ENCODE peak calls at places on chromosomes 11 and 22, in five cellular contexts. G is fibroblast of lung, F is IMR-90, P is ovary, W is HL-60. D is an unnamed sample.

GRCh38 chr11:66976925-66977324 is 1.8 kb downstream of the C11orf86 start:
- DNase-seq in G (no peak), F (no peak), P (no peak), W (no peak), D (no peak)

GRCh38 chr11:68266936-68267880 is 4.6 kb downstream of the C11orf24 start:
- DNase-seq in W (peak; percentile 38), G (peak; percentile 26), P (no peak), F (peak; percentile 17), D (peak; percentile 64)

GRCh38 chr11:132100583-132100982 is 730.2 kb downstream of the NTM start:
- DNase-seq in P (no peak), W (no peak), F (no peak), G (no peak), D (no peak)

GRCh38 chr11:1741741-1742140 is 8.7 kb downstream of the IFITM10 start:
- DNase-seq in W (no peak), G (no peak), F (no peak), P (no peak), D (no peak)

GRCh38 chr11:120339394-120339890 is 3.2 kb downstream of the ARHGEF12 start:
- DNase-seq in W (no peak), G (peak; percentile 54), F (peak; percentile 43), P (no peak), D (peak; percentile 92)

GRCh38 chr11:67345247-67345948 is 7.9 kb downstream of the POLD4 start:
- DNase-seq in F (no peak), G (no peak), W (no peak), P (no peak), D (no peak)

GRCh38 chr11:120217941-120218694 is 7.3 kb downstream of the OAF start:
- DNase-seq in G (no peak), F (no peak), W (no peak), P (no peak), D (no peak)

GRCh38 chr11:272931-273198 is 5.3 kb upstream of the NLRP6 start:
- DNase-seq in W (no peak), P (no peak), G (no peak), F (no peak), D (no peak)

GRCh38 chr22:41908409-41909289 is 6.2 kb downstream of the SHISA8 start:
- DNase-seq in F (no peak), W (no peak), P (peak; percentile 64), G (no peak), D (peak; percentile 87)

GRCh38 chr11:9493492-9493891 is 32.7 kb downstream of the ZNF143 start:
- DNase-seq in W (no peak), F (no peak), G (no peak), P (no peak), D (no peak)

GRCh38 chr11:33633251-33634003 is 67.2 kb downstream of the C11orf91 start:
- DNase-seq in P (no peak), G (peak; percentile 29), W (no peak), F (peak; percentile 72), D (peak; percentile 85)

GRCh38 chr11:88695701-88696414 is 358.3 kb upstream of the CTSC start:
- DNase-seq in F (no peak), P (no peak), G (no peak), W (no peak), D (no peak)

GRCh38 chr11:114297806-114298700 is 1.9 kb downstream of the NNMT start:
- DNase-seq in P (no peak), F (no peak), G (no peak), W (no peak), D (no peak)

GRCh38 chr11:16280256-16280682 is 76.1 kb downstream of the SOX6 start:
- DNase-seq in W (no peak), P (no peak), G (peak; percentile 17), F (no peak), D (peak; percentile 32)

GRCh38 chr22:36772451-36772850 is 3.5 kb downstream of the IFT27 start:
- DNase-seq in F (no peak), W (no peak), P (no peak), G (no peak), D (peak; percentile 32)

GRCh38 chr22:23553438-23553837 is 26.7 kb downstream of the IGLL1 start:
- DNase-seq in F (no peak), P (no peak), W (no peak), G (no peak), D (no peak)

GRCh38 chr22:43398910-43399309 is 12.9 kb upstream of the MPPED1 start:
- DNase-seq in W (no peak), F (no peak), G (no peak), P (no peak), D (peak; percentile 56)

GRCh38 chr22:41848468-41848867 is 15.6 kb downstream of the SREBF2 start:
- DNase-seq in F (no peak), W (peak; percentile 68), G (peak; percentile 61), P (no peak), D (no peak)

GRCh38 chr22:46113910-46114517 is 36.3 kb upstream of the PPARA start:
- DNase-seq in G (no peak), F (no peak), P (no peak), W (no peak), D (no peak)

GRCh38 chr11:36631704-36632287 is 33.8 kb upstream of the RAG2 start:
- DNase-seq in G (no peak), F (no peak), W (no peak), P (no peak), D (no peak)

GRCh38 chr11:65427691-65428577 is 5.3 kb downstream of the NEAT1 start:
- DNase-seq in F (peak; percentile 78), G (peak; percentile 78), P (peak; percentile 53), W (peak; percentile 48), D (no peak)

GRCh38 chr11:132423266-132423665 is 1052.9 kb downstream of the NTM start:
- DNase-seq in F (no peak), W (no peak), G (no peak), P (no peak), D (no peak)

GRCh38 chr22:23268877-23269276 is 88.6 kb downstream of the BCR start:
- DNase-seq in G (no peak), P (no peak), W (no peak), F (no peak), D (no peak)

GRCh38 chr11:94932503-94932902 is 40.9 kb downstream of the CWC15 start:
- DNase-seq in P (no peak), F (no peak), G (no peak), W (no peak), D (no peak)

GRCh38 chr11:97525273-97525672 is 1135.5 kb downstream of the JRKL start:
- DNase-seq in W (no peak), P (no peak), F (no peak), G (no peak), D (no peak)

GRCh38 chr11:92979176-92979575 is 9.7 kb downstream of the MTNR1B start:
- DNase-seq in P (no peak), F (peak; percentile 89), W (no peak), G (peak; percentile 29), D (peak; percentile 76)

GRCh38 chr11:61718046-61718531 is 34.3 kb upstream of the MYRF start:
- DNase-seq in G (no peak), F (no peak), P (no peak), W (no peak), D (no peak)

GRCh38 chr11:61717286-61718033 is 35.0 kb upstream of the MYRF start:
- DNase-seq in W (no peak), G (no peak), P (no peak), F (no peak), D (no peak)

GRCh38 chr11:61719968-61720367 is 32.5 kb upstream of the MYRF start:
- DNase-seq in F (no peak), P (no peak), G (no peak), W (no peak), D (no peak)

GRCh38 chr11:61720597-61720996 is 31.8 kb upstream of the MYRF start:
- DNase-seq in G (no peak), F (no peak), W (no peak), P (no peak), D (no peak)

DNA sequence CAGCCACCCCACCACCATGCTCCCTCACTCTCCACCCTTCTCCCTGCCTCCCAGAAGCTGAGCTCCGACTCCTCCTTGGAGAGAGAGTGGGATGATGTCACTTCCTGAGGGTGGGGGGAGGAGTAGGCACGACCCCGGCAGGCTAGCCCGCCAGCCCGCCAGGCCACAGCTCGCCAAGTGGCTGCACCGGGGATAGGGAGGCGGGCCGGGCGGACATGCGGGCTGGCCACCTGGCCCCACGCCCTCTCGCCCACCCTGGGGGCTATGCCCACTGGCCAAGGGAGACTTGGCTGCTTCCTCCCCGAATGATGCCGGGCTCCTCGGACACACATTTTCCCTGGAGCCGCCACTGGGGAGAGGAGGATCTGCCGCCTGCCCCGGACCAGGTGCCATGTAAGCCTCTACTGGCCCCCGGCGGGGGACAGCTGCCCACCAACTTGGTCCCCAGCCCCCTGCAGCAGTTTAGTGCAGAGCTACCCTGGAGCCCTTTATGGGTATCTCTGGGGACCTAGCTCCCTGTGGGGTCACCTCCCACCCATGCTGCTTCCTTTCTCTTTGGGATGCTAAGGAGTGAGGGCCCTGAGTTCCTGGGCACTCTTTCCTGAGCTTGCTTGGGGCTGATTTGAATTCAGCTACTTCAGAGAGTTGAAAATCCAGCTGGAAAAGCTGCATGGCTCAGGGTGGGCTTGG is 33.7 kb upstream of the MYRF start:
- DNase-seq in F (peak; percentile 74), G (peak; percentile 63), W (no peak), P (peak; percentile 78), D (peak; percentile 99)
- H3K4me3 ChIP-seq in F (peak overlapping the region; percentile 53), G (peak overlapping the region; percentile 37), W (no peak overlapping the region), P (peak overlapping the region; percentile 48), D (peak overlapping the region; percentile 80)

GRCh38 chr11:125743681-125744080 is 2.4 kb upstream of the PATE1 start:
- DNase-seq in P (no peak), F (no peak), W (no peak), G (no peak), D (no peak)

GRCh38 chr11:125750629-125751028 is 4.5 kb downstream of the PATE1 start:
- DNase-seq in G (no peak), F (no peak), W (no peak), P (no peak), D (no peak)

DNA sequence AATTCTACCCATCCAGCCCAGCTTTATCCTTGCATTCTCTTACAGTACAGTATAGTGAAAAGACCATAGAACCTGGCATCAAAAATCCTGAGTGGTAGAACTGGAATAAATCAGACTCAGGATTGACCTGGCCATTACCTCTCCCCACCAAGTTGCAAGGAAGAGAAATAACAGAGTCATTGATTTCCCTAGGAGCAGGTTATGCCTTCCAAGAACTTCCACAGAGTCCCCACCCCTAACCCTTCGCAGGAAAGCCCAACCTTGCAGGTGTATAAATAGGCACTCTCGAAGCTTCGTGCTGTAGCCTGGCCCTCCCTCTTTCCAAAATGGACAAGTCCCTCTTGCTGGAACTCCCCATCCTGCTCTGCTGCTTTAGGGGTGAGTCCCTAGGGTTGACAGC is at the start of gene PATE1:
- DNase-seq in P (no peak), G (no peak), W (no peak), F (no peak), D (no peak)
- H3K4me3 ChIP-seq in P (no peak within 1 kb of the TSS), G (no peak within 1 kb of the TSS), W (no peak within 1 kb of the TSS), F (no peak within 1 kb of the TSS), D (no peak within 1 kb of the TSS)

DNA sequence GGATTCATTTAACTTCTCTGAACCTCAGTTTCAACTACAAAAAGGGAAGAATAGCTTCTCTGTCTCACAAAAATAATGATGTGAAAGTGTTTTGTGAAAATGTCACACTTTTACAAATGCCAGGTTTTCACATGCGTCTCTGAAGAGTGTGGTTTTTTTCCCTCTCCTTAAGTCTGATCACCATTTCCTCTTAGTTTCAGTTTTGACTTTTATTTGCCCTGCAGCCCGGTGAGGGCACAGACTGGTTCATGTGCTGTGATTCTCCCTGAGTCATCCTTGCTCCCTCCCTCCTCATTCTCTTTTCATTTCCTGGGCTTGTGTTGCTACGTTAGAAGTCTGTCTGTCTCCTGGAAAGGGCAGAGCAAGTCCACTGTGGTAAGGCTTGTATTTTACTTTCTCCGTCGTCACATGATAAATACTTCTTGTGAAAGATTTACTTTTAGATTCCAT is 67.8 kb downstream of the BID start:
- DNase-seq in P (no peak), G (peak; percentile 93), F (peak; percentile 93), W (peak; percentile 60), D (peak; percentile 90)
- H3K4me3 ChIP-seq in P (peak overlapping the region; percentile 21), G (peak overlapping the region; percentile 44), F (peak overlapping the region; percentile 4), W (no peak overlapping the region), D (peak overlapping the region; percentile 53)

GRCh38 chr22:26430600-26430999 is 1.5 kb downstream of the ASPHD2 start:
- DNase-seq in W (no peak), F (no peak), G (no peak), P (no peak), D (no peak)
- H3K4me3 ChIP-seq in W (no peak overlapping the region), F (no peak overlapping the region), G (no peak overlapping the region), P (no peak overlapping the region), D (no peak overlapping the region)